ENCODE peak calls at places on chromosomes 11 and 22, in nine cellular contexts. O, X, W, D, K, V, L, Q and S are unnamed samples.

GRCh38 chr11:44524751-44525171 is 40.7 kb upstream of the CD82 start:
- DNase-seq in X (no peak), D (no peak), V (no peak), Q (no peak), W (peak; percentile 6), K (no peak), O (no peak), L (no peak), S (no peak)

GRCh38 chr22:39664485-39665200 is 94.1 kb downstream of the CACNA1I start:
- DNase-seq in X (no peak), O (no peak), K (no peak), L (no peak), V (no peak), Q (no peak), D (no peak), W (no peak), S (no peak)

GRCh38 chr11:120198787-120199469 is 11.9 kb upstream of the OAF start:
- DNase-seq in X (no peak), Q (no peak), O (no peak), K (no peak), D (no peak), V (no peak), L (no peak), W (no peak), S (no peak)

GRCh38 chr11:129248618-129249017 is 56.5 kb upstream of the ARHGAP32 start:
- DNase-seq in X (peak; percentile 73), V (no peak), O (peak; percentile 52), Q (peak; percentile 26), W (peak; percentile 42), D (peak; percentile 31), K (peak; percentile 46), L (no peak), S (no peak)

GRCh38 chr22:30191049-30191701 is 55.4 kb downstream of the LIF start:
- DNase-seq in L (no peak), Q (no peak), X (no peak), K (no peak), W (no peak), D (no peak), O (peak; percentile 34), V (no peak), S (no peak)

GRCh38 chr11:128375941-128376340 is 211.4 kb downstream of the ETS1 start:
- DNase-seq in L (no peak), K (no peak), W (no peak), V (no peak), D (no peak), X (peak; percentile 44), O (peak; percentile 22), Q (peak; percentile 17), S (no peak)

GRCh38 chr11:2094354-2095197 is 44.6 kb downstream of the IGF2 start:
- DNase-seq in X (no peak), L (no peak), W (no peak), D (no peak), V (no peak), K (no peak), O (no peak), Q (no peak), S (no peak)

GRCh38 chr11:79864882-79865281 is 424.1 kb upstream of the TENM4 start:
- DNase-seq in X (no peak), O (peak; percentile 5), D (peak; percentile 69), L (no peak), Q (no peak), V (no peak), K (no peak), W (no peak), S (no peak)

GRCh38 chr11:61071208-61071681 is 31.0 kb upstream of the CD5 start:
- DNase-seq in V (no peak), O (no peak), L (no peak), Q (no peak), W (no peak), D (no peak), K (no peak), X (no peak), S (no peak)

GRCh38 chr11:74257934-74258553 is 53.4 kb downstream of the P4HA3 start:
- DNase-seq in W (no peak), D (no peak), K (peak; percentile 32), L (peak; percentile 36), O (peak; percentile 57), Q (peak; percentile 9), X (no peak), V (no peak), S (no peak)

GRCh38 chr11:35305670-35306382 is 113.5 kb downstream of the SLC1A2 start:
- DNase-seq in X (peak; percentile 7), O (peak; percentile 59), V (no peak), K (no peak), L (peak; percentile 32), Q (peak; percentile 17), D (peak; percentile 62), W (no peak), S (no peak)

GRCh38 chr22:43114958-43115357 is 4.4 kb downstream of the BIK start:
- DNase-seq in Q (no peak), L (no peak), D (peak; percentile 75), W (no peak), V (no peak), K (no peak), X (no peak), O (no peak), S (no peak)

GRCh38 chr11:64996710-64997380 is at the start of gene BATF2:
- DNase-seq in X (peak; percentile 24), Q (peak; percentile 62), O (peak; percentile 70), D (peak; percentile 80), K (no peak), W (no peak), L (no peak), V (peak; percentile 85), S (peak; percentile 52)

GRCh38 chr11:17744151-17744940 is 9.8 kb downstream of the KCNC1 start:
- DNase-seq in Q (no peak), X (peak; percentile 66), K (no peak), O (no peak), L (no peak), V (no peak), D (no peak), W (no peak), S (no peak)

GRCh38 chr11:97290444-97291041 is 900.7 kb downstream of the JRKL start:
- DNase-seq in L (peak; percentile 41), O (no peak), Q (no peak), W (peak; percentile 46), D (no peak), V (no peak), K (no peak), X (no peak), S (no peak)

GRCh38 chr11:93028959-93029536 is 59.6 kb downstream of the MTNR1B start:
- DNase-seq in D (no peak), L (no peak), X (no peak), V (no peak), W (no peak), O (no peak), K (no peak), Q (no peak), S (no peak)

GRCh38 chr22:29871684-29872083 is 11.3 kb upstream of the MTMR3 start:
- DNase-seq in W (no peak), L (no peak), V (no peak), D (no peak), Q (no peak), X (no peak), O (no peak), K (no peak), S (no peak)

GRCh38 chr11:92854162-92854561 is 115.3 kb upstream of the MTNR1B start:
- DNase-seq in W (no peak), L (no peak), Q (no peak), D (no peak), K (no peak), X (no peak), O (no peak), V (no peak), S (no peak)

GRCh38 chr11:36317992-36318391 is 21.9 kb downstream of the PRR5L start:
- DNase-seq in L (no peak), D (no peak), O (no peak), K (no peak), V (no peak), X (no peak), W (no peak), Q (no peak), S (no peak)

GRCh38 chr22:19965771-19966709 is 24.4 kb upstream of the TXNRD2 start:
- DNase-seq in D (peak; percentile 44), W (no peak), Q (peak; percentile 52), K (no peak), L (no peak), X (no peak), O (peak; percentile 26), V (no peak), S (peak; percentile 20)

GRCh38 chr11:110337570-110338193 is 41.3 kb upstream of the RDX start:
- DNase-seq in O (no peak), Q (peak; percentile 72), L (no peak), V (no peak), W (peak; percentile 11), K (no peak), D (no peak), X (peak; percentile 82), S (no peak)

GRCh38 chr11:45288395-45288794 is 2.3 kb upstream of the SYT13 start:
- DNase-seq in K (no peak), X (no peak), Q (no peak), V (no peak), O (no peak), W (no peak), D (no peak), L (no peak), S (no peak)

GRCh38 chr11:87454246-87454645 is 416.5 kb downstream of the TMEM135 start:
- DNase-seq in O (no peak), X (no peak), L (peak; percentile 31), V (no peak), Q (peak; percentile 7), W (no peak), K (no peak), D (no peak), S (no peak)

GRCh38 chr22:48307941-48308340 is 1519.7 kb downstream of the BRD1 start:
- DNase-seq in X (no peak), W (no peak), K (no peak), O (no peak), V (no peak), Q (no peak), D (no peak), L (no peak), S (no peak)

GRCh38 chr11:76662656-76663460 is 7.7 kb downstream of the LRRC32 start:
- DNase-seq in X (no peak), K (no peak), L (no peak), O (no peak), W (no peak), D (no peak), Q (no peak), V (peak; percentile 66), S (no peak)

GRCh38 chr22:17971711-17972110 is 52.6 kb downstream of the MICAL3 start:
- DNase-seq in W (no peak), D (no peak), X (no peak), Q (no peak), O (no peak), L (no peak), K (no peak), V (no peak), S (no peak)

GRCh38 chr11:37500425-37500824 is 902.4 kb upstream of the RAG2 start:
- DNase-seq in W (no peak), D (no peak), V (no peak), O (peak; percentile 17), X (peak; percentile 89), Q (no peak), K (no peak), L (no peak), S (no peak)

GRCh38 chr22:26588749-26589366 is 1.1 kb downstream of the TPST2 start:
- DNase-seq in X (no peak), Q (no peak), K (no peak), O (no peak), L (no peak), V (no peak), W (no peak), D (no peak), S (no peak)

GRCh38 chr11:128963744-128964340 is 21.2 kb upstream of the TP53AIP1 start:
- DNase-seq in O (no peak), L (no peak), W (no peak), K (peak; percentile 12), V (no peak), X (no peak), D (no peak), Q (no peak), S (no peak)

GRCh38 chr11:113179181-113179701 is 135.1 kb upstream of the TTC12 start:
- DNase-seq in X (no peak), O (no peak), D (no peak), L (no peak), V (no peak), K (no peak), W (no peak), Q (no peak), S (no peak)

GRCh38 chr11:57277845-57278720 is 41.0 kb upstream of the APLNR start:
- DNase-seq in O (peak; percentile 95), D (peak; percentile 91), V (no peak), K (peak; percentile 85), Q (peak; percentile 93), L (peak; percentile 40), W (peak; percentile 30), X (peak; percentile 76), S (peak; percentile 29)